ENCODE peak calls at places on chromosomes 6 and 20, in six cellular contexts. Z is progenitor cell of endocrine pancreas; D is activated T-cell treated with anti-CD3 and anti-CD28 coated beads for 1 hour; P is stimulated activated naive CD8-positive, alpha-beta T cell treated with anti-CD3 and anti-CD28 coated beads, Interleukin-15, Interleukin-2, amounts not matched to agents 100 U/mL and 50 U/mL, for 24 hours; W is caudate nucleus; A is iris pigment epithelial cell. G is an unnamed sample.

GRCh38 chr20:46688151-46689081 is 828 bp downstream of the TP53RK start:
- DNase-seq in D (no peak), P (no peak), W (no peak), A (peak), Z (no peak), G (no peak)

GRCh38 chr20:2729791-2730190 is 37.2 kb downstream of the EBF4 start:
- DNase-seq in W (no peak), Z (no peak), D (no peak), A (peak), P (no peak), G (no peak)

GRCh38 chr6:163531122-163531521 is 116.6 kb downstream of the QKI start:
- DNase-seq in Z (no peak), D (no peak), P (no peak), A (no peak), W (no peak), G (no peak)

GRCh38 chr6:56959938-56960337 is 5.0 kb downstream of the BEND6 start:
- DNase-seq in D (no peak), Z (no peak), A (peak), W (no peak), P (no peak), G (peak)

GRCh38 chr6:7727951-7728854 is 2.3 kb downstream of the BMP6 start:
- DNase-seq in W (no peak), A (peak), P (peak), Z (peak), D (no peak), G (peak)

GRCh38 chr6:140985679-140986275 is 1146.9 kb upstream of the GJE1 start:
- DNase-seq in P (no peak), Z (no peak), W (no peak), A (peak), D (no peak), G (no peak)

GRCh38 chr6:134983823-134984222 is 33.9 kb upstream of the ALDH8A1 start:
- DNase-seq in Z (no peak), P (no peak), A (no peak), W (no peak), D (no peak), G (no peak)

GRCh38 chr6:145887969-145888368 is 73.4 kb upstream of the FBXO30 start:
- DNase-seq in W (no peak), Z (no peak), P (peak), A (peak), D (peak), G (peak)

GRCh38 chr6:51844391-51844735 is 243.1 kb downstream of the PKHD1 start:
- DNase-seq in A (no peak), D (no peak), W (no peak), P (no peak), Z (no peak), G (no peak)

GRCh38 chr6:85077098-85077497 is 312.7 kb upstream of the TBX18 start:
- DNase-seq in Z (no peak), D (no peak), P (no peak), A (peak), W (no peak), G (peak)

GRCh38 chr6:2978923-2979322 is 7.6 kb upstream of the SERPINB6 start:
- DNase-seq in D (no peak), P (no peak), A (no peak), Z (no peak), W (no peak), G (no peak)

GRCh38 chr6:140744648-140745320 is 1370.3 kb upstream of the CITED2 start:
- DNase-seq in D (no peak), A (peak), W (no peak), Z (no peak), P (no peak), G (peak)

GRCh38 chr6:15763827-15764226 is 101.0 kb upstream of the DTNBP1 start:
- DNase-seq in A (peak), Z (no peak), W (no peak), D (no peak), P (no peak), G (no peak)

GRCh38 chr6:113860165-113860955 is 3.2 kb downstream of the MARCKS start:
- DNase-seq in P (no peak), W (no peak), A (peak), Z (peak), D (no peak), G (peak)

GRCh38 chr20:50794846-50795634 is at the start of gene BCAS4:
- DNase-seq in A (peak), W (peak), D (peak), Z (peak), P (peak), G (peak)

GRCh38 chr6:103893082-103893481 is 966.6 kb downstream of the HACE1 start:
- DNase-seq in A (peak), P (no peak), Z (no peak), D (no peak), W (no peak), G (no peak)

GRCh38 chr20:50870572-50871161 is 60.6 kb downstream of the ADNP start:
- DNase-seq in Z (peak), D (no peak), P (no peak), A (peak), W (no peak), G (no peak)

GRCh38 chr6:37459981-37460800 is 27.2 kb downstream of the CMTR1 start:
- DNase-seq in D (no peak), A (peak), P (no peak), W (no peak), Z (no peak), G (no peak)

GRCh38 chr6:85459224-85459901 is 9.5 kb downstream of the NT5E start:
- DNase-seq in P (no peak), W (no peak), D (no peak), Z (no peak), A (peak), G (peak)

GRCh38 chr6:52213127-52213526 is 27.0 kb downstream of the IL17A start:
- DNase-seq in W (no peak), P (peak), A (no peak), D (no peak), Z (no peak), G (no peak)

GRCh38 chr20:9415426-9415825 is 99.0 kb upstream of the LAMP5 start:
- DNase-seq in Z (no peak), W (no peak), D (no peak), P (no peak), A (no peak), G (no peak)

GRCh38 chr6:115137910-115138309 is 795.1 kb upstream of the HS3ST5 start:
- DNase-seq in Z (no peak), W (no peak), D (no peak), A (no peak), P (no peak), G (no peak)

GRCh38 chr20:32215729-32216128 is 8.0 kb downstream of the POFUT1 start:
- DNase-seq in D (no peak), Z (no peak), P (no peak), W (no peak), A (no peak), G (no peak)

GRCh38 chr6:168166627-168167026 is 87.6 kb upstream of the FRMD1 start:
- DNase-seq in P (no peak), A (no peak), W (no peak), D (no peak), Z (no peak), G (no peak)

G was measured in HCEC 1CT.